ENCODE peak calls at places on chromosomes 6 and 20, in nine cellular contexts. One of them, this sample, is unnamed.

GRCh38 chr20:43507150-43508080 is at the start of gene L3MBTL1:
- DNase-seq in IMR-90: peak
- DNase-seq in Peyer's patch: no peak
- DNase-seq in A549: peak
- DNase-seq in HCT116: peak
- DNase-seq in heart left ventricle: peak
- DNase-seq in transverse colon: peak
- DNase-seq in right lobe of liver: peak
- DNase-seq in HepG2: peak
- DNase-seq in this sample: peak

GRCh38 chr6:141307309-141307998 is 825.3 kb upstream of the GJE1 start:
- DNase-seq in transverse colon: no peak
- DNase-seq in Peyer's patch: no peak
- DNase-seq in IMR-90: no peak
- DNase-seq in A549: no peak
- DNase-seq in heart left ventricle: no peak
- DNase-seq in HepG2: no peak
- DNase-seq in right lobe of liver: no peak
- DNase-seq in HCT116: no peak
- DNase-seq in this sample: no peak

GRCh38 chr20:3614509-3614908 is 48.7 kb downstream of the GFRA4 start:
- DNase-seq in Peyer's patch: no peak
- DNase-seq in A549: no peak
- DNase-seq in transverse colon: no peak
- DNase-seq in right lobe of liver: no peak
- DNase-seq in HepG2: no peak
- DNase-seq in HCT116: no peak
- DNase-seq in heart left ventricle: no peak
- DNase-seq in IMR-90: peak
- DNase-seq in this sample: no peak

GRCh38 chr20:50379049-50379990 is 130.9 kb upstream of the PTPN1 start:
- DNase-seq in transverse colon: peak
- DNase-seq in HCT116: no peak
- DNase-seq in A549: no peak
- DNase-seq in IMR-90: peak
- DNase-seq in Peyer's patch: peak
- DNase-seq in HepG2: no peak
- DNase-seq in right lobe of liver: peak
- DNase-seq in heart left ventricle: peak
- DNase-seq in this sample: peak

GRCh38 chr6:13500264-13500663 is 12.9 kb upstream of the GFOD1 start:
- DNase-seq in HepG2: no peak
- DNase-seq in heart left ventricle: no peak
- DNase-seq in HCT116: no peak
- DNase-seq in Peyer's patch: no peak
- DNase-seq in transverse colon: peak
- DNase-seq in A549: no peak
- DNase-seq in IMR-90: no peak
- DNase-seq in right lobe of liver: no peak
- DNase-seq in this sample: no peak

GRCh38 chr6:169831450-169832246 is 80.2 kb downstream of the ERMARD start:
- DNase-seq in HepG2: peak
- DNase-seq in HCT116: peak
- DNase-seq in A549: peak
- DNase-seq in transverse colon: peak
- DNase-seq in Peyer's patch: peak
- DNase-seq in IMR-90: peak
- DNase-seq in right lobe of liver: peak
- DNase-seq in heart left ventricle: peak
- DNase-seq in this sample: peak

GRCh38 chr6:16136536-16137450 is 7.9 kb downstream of the MYLIP start:
- DNase-seq in right lobe of liver: no peak
- DNase-seq in heart left ventricle: no peak
- DNase-seq in transverse colon: no peak
- DNase-seq in HCT116: peak
- DNase-seq in HepG2: no peak
- DNase-seq in A549: no peak
- DNase-seq in IMR-90: peak
- DNase-seq in Peyer's patch: no peak
- DNase-seq in this sample: peak

GRCh38 chr6:115770851-115771250 is 289.8 kb downstream of the FRK start:
- DNase-seq in HCT116: no peak
- DNase-seq in Peyer's patch: no peak
- DNase-seq in IMR-90: no peak
- DNase-seq in A549: no peak
- DNase-seq in right lobe of liver: no peak
- DNase-seq in heart left ventricle: no peak
- DNase-seq in HepG2: no peak
- DNase-seq in transverse colon: no peak
- DNase-seq in this sample: no peak

GRCh38 chr20:24350923-24351368 is 118.5 kb upstream of the SYNDIG1 start:
- DNase-seq in HCT116: no peak
- DNase-seq in right lobe of liver: no peak
- DNase-seq in A549: no peak
- DNase-seq in IMR-90: no peak
- DNase-seq in transverse colon: no peak
- DNase-seq in HepG2: no peak
- DNase-seq in Peyer's patch: no peak
- DNase-seq in heart left ventricle: no peak
- DNase-seq in this sample: no peak

GRCh38 chr6:158514176-158514575 is 45.7 kb upstream of the TMEM181 start:
- DNase-seq in IMR-90: no peak
- DNase-seq in A549: no peak
- DNase-seq in Peyer's patch: no peak
- DNase-seq in transverse colon: no peak
- DNase-seq in HCT116: no peak
- DNase-seq in HepG2: no peak
- DNase-seq in right lobe of liver: no peak
- DNase-seq in heart left ventricle: no peak
- DNase-seq in this sample: no peak

GRCh38 chr6:133240511-133241087 is 558 bp upstream of the EYA4 start:
- DNase-seq in heart left ventricle: peak
- DNase-seq in Peyer's patch: no peak
- DNase-seq in A549: peak
- DNase-seq in HCT116: no peak
- DNase-seq in right lobe of liver: no peak
- DNase-seq in transverse colon: no peak
- DNase-seq in IMR-90: peak
- DNase-seq in HepG2: no peak
- DNase-seq in this sample: no peak
- TF ChIP-seq CTCF in heart left ventricle: no peak
- TF ChIP-seq CTCF in Peyer's patch: no peak
- TF ChIP-seq CTCF in A549: no peak
- TF ChIP-seq CTCF in HCT116: no peak
- TF ChIP-seq CTCF in right lobe of liver: no peak
- TF ChIP-seq CTCF in transverse colon: no peak
- TF ChIP-seq CTCF in IMR-90: peak
- TF ChIP-seq CTCF in HepG2: no peak
- TF ChIP-seq CTCF in this sample: no peak

GRCh38 chr6:35023091-35023490 is 118.0 kb downstream of the TCP11 start:
- DNase-seq in right lobe of liver: no peak
- DNase-seq in HCT116: no peak
- DNase-seq in heart left ventricle: no peak
- DNase-seq in HepG2: no peak
- DNase-seq in Peyer's patch: no peak
- DNase-seq in IMR-90: no peak
- DNase-seq in transverse colon: no peak
- DNase-seq in A549: no peak
- DNase-seq in this sample: no peak

GRCh38 chr6:35019171-35019570 is 122.0 kb downstream of the TCP11 start:
- DNase-seq in HepG2: no peak
- DNase-seq in Peyer's patch: no peak
- DNase-seq in IMR-90: no peak
- DNase-seq in heart left ventricle: no peak
- DNase-seq in HCT116: no peak
- DNase-seq in transverse colon: no peak
- DNase-seq in A549: no peak
- DNase-seq in right lobe of liver: no peak
- DNase-seq in this sample: no peak

GRCh38 chr6:35019831-35020230 is 121.3 kb downstream of the TCP11 start:
- DNase-seq in A549: no peak
- DNase-seq in right lobe of liver: no peak
- DNase-seq in IMR-90: no peak
- DNase-seq in Peyer's patch: no peak
- DNase-seq in HCT116: no peak
- DNase-seq in heart left ventricle: no peak
- DNase-seq in transverse colon: no peak
- DNase-seq in HepG2: no peak
- DNase-seq in this sample: no peak

GRCh38 chr6:35018746-35019145 is 122.4 kb downstream of the TCP11 start:
- DNase-seq in transverse colon: no peak
- DNase-seq in IMR-90: no peak
- DNase-seq in heart left ventricle: no peak
- DNase-seq in Peyer's patch: no peak
- DNase-seq in right lobe of liver: no peak
- DNase-seq in HepG2: no peak
- DNase-seq in A549: no peak
- DNase-seq in HCT116: no peak
- DNase-seq in this sample: no peak

DNA sequence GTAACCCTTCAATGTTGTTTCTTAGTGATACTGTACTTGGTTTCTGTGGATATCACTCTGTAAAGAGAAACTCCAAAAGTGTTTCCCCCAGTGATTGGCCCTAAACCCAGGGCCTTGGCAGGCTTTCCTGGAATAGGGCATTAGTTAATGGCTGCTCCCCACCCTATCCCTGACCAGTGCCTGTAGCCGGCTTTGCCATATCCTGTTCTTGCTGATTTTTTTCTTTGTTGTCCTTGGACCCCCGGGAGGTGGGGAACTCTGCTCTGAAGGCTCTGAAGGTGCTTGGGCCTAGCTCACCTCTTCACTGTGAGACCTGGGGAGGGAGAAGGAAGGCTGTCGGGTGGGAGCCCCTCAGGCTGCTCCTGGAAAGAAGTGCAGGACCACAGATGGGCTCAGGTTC is 120.1 kb downstream of the TCP11 start:
- DNase-seq in heart left ventricle: peak
- DNase-seq in HepG2: no peak
- DNase-seq in A549: no peak
- DNase-seq in Peyer's patch: no peak
- DNase-seq in IMR-90: no peak
- DNase-seq in right lobe of liver: no peak
- DNase-seq in HCT116: no peak
- DNase-seq in transverse colon: no peak
- DNase-seq in this sample: no peak
- H3K27ac ChIP-seq in heart left ventricle: peak
- H3K27ac ChIP-seq in HepG2: no peak
- H3K27ac ChIP-seq in A549: no peak
- H3K27ac ChIP-seq in Peyer's patch: peak
- H3K27ac ChIP-seq in IMR-90: no peak
- H3K27ac ChIP-seq in right lobe of liver: no peak
- H3K27ac ChIP-seq in HCT116: no peak
- H3K27ac ChIP-seq in transverse colon: peak
- H3K27ac ChIP-seq in this sample: peak

DNA sequence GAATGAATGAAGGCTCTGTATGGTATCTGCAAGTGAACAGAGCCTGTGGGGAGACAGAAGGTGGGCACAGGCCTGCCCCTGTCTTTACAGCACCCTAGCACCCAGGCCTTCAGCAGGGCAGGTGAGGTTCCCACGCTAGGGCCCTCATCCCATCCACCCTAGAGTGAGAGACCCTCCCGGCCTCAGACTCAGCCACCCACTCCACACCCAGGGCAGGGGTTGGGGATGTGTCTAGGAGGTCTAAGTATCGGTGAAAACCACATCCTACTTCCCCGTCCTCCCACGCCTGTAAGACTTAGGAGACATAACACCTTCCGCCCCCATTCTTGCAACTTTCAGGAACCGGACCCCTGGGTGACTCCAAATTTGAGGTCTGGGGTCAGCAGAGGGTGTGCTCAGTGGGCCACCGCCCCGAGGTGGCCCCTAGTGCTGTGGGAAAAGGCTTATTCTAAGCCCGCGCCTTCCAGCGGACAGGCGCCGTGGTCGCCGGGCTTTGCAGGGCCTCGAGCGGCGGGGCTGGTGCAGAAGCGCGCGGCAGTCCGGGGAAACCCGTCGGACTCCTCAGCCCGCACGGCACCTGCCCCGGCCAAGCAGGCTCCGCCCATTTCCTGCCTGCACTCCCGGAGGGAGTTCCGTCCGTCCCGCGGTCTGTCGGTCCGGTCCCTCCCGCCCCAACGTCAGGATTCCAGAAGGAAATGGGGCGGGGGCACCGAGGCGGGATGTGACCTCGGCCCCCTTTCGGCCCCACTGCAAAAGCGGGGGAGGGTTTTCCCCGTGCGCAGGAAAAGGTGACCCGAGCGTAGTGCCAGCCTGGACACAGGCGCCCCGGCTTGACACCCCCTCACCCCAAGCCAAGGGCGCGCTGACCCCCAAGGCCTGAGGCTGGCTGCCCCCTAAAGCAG is 872 bp downstream of the SAMD10 start:
- DNase-seq in HepG2: peak
- DNase-seq in Peyer's patch: peak
- DNase-seq in right lobe of liver: peak
- DNase-seq in heart left ventricle: peak
- DNase-seq in HCT116: no peak
- DNase-seq in A549: no peak
- DNase-seq in IMR-90: peak
- DNase-seq in transverse colon: peak
- DNase-seq in this sample: peak
- TF ChIP-seq POLR2A in HepG2: no peak
- TF ChIP-seq POLR2A in Peyer's patch: no peak
- TF ChIP-seq POLR2A in right lobe of liver: peak
- TF ChIP-seq POLR2A in heart left ventricle: peak
- TF ChIP-seq POLR2A in HCT116: no peak
- TF ChIP-seq POLR2A in A549: no peak
- TF ChIP-seq POLR2A in IMR-90: no peak
- TF ChIP-seq POLR2A in transverse colon: peak
- TF ChIP-seq POLR2A in this sample: no peak

GRCh38 chr20:290081-290831 is at the start of gene C20orf96:
- DNase-seq in heart left ventricle: peak
- DNase-seq in Peyer's patch: peak
- DNase-seq in HCT116: peak
- DNase-seq in HepG2: peak
- DNase-seq in transverse colon: peak
- DNase-seq in right lobe of liver: peak
- DNase-seq in IMR-90: peak
- DNase-seq in A549: peak
- DNase-seq in this sample: peak
- TF ChIP-seq CTCF in heart left ventricle: peak
- TF ChIP-seq CTCF in Peyer's patch: peak
- TF ChIP-seq CTCF in HCT116: no peak
- TF ChIP-seq CTCF in HepG2: peak
- TF ChIP-seq CTCF in transverse colon: peak
- TF ChIP-seq CTCF in right lobe of liver: peak
- TF ChIP-seq CTCF in IMR-90: peak
- TF ChIP-seq CTCF in A549: peak
- TF ChIP-seq CTCF in this sample: peak

This sample was measured in adrenal gland.